ENCODE peak calls at places on chromosomes 2 and 18, in six cellular contexts. One of them, this sample, is unnamed.

GRCh38 chr2:58449286-58450010 is 208.3 kb upstream of the FANCL start:
- DNase-seq in mesenchymal stem cell: no peak
- DNase-seq in IMR-90: no peak
- DNase-seq in trophoblast cell: no peak
- DNase-seq in H9: no peak
- DNase-seq in H1: no peak
- DNase-seq in this sample: no peak

GRCh38 chr2:15646661-15647060 is 55.0 kb downstream of the DDX1 start:
- DNase-seq in trophoblast cell: no peak
- DNase-seq in H1: no peak
- DNase-seq in H9: no peak
- DNase-seq in mesenchymal stem cell: no peak
- DNase-seq in IMR-90: no peak
- DNase-seq in this sample: no peak

GRCh38 chr2:86543335-86543734 is 19.9 kb downstream of the CHMP3 start:
- DNase-seq in mesenchymal stem cell: no peak
- DNase-seq in IMR-90: no peak
- DNase-seq in H1: no peak
- DNase-seq in H9: no peak
- DNase-seq in trophoblast cell: no peak
- DNase-seq in this sample: no peak

GRCh38 chr2:84703831-84704230 is 177.1 kb downstream of the TRABD2A start:
- DNase-seq in H9: no peak
- DNase-seq in mesenchymal stem cell: no peak
- DNase-seq in H1: no peak
- DNase-seq in IMR-90: no peak
- DNase-seq in trophoblast cell: no peak
- DNase-seq in this sample: no peak

GRCh38 chr2:71784734-71785549 is 331.6 kb downstream of the DYSF start:
- DNase-seq in IMR-90: peak
- DNase-seq in trophoblast cell: peak
- DNase-seq in H1: no peak
- DNase-seq in mesenchymal stem cell: no peak
- DNase-seq in H9: peak
- DNase-seq in this sample: no peak

GRCh38 chr2:11161747-11162146 is 6.5 kb downstream of the SLC66A3 start:
- DNase-seq in H9: no peak
- DNase-seq in H1: no peak
- DNase-seq in IMR-90: no peak
- DNase-seq in mesenchymal stem cell: no peak
- DNase-seq in trophoblast cell: no peak
- DNase-seq in this sample: no peak

GRCh38 chr2:233426619-233427342 is 72.5 kb downstream of the DGKD start:
- DNase-seq in mesenchymal stem cell: peak
- DNase-seq in trophoblast cell: peak
- DNase-seq in H1: no peak
- DNase-seq in H9: no peak
- DNase-seq in IMR-90: peak
- DNase-seq in this sample: no peak

GRCh38 chr2:26086155-26086634 is 52.3 kb downstream of the RAB10 start:
- DNase-seq in IMR-90: peak
- DNase-seq in H1: no peak
- DNase-seq in trophoblast cell: no peak
- DNase-seq in mesenchymal stem cell: peak
- DNase-seq in H9: no peak
- DNase-seq in this sample: no peak

GRCh38 chr2:236744316-236745105 is 174.9 kb downstream of the ACKR3 start:
- DNase-seq in IMR-90: peak
- DNase-seq in H9: no peak
- DNase-seq in H1: no peak
- DNase-seq in trophoblast cell: no peak
- DNase-seq in mesenchymal stem cell: peak
- DNase-seq in this sample: no peak

GRCh38 chr2:128314348-128315121 is 4.1 kb downstream of the HS6ST1 start:
- DNase-seq in trophoblast cell: peak
- DNase-seq in H1: no peak
- DNase-seq in IMR-90: no peak
- DNase-seq in H9: no peak
- DNase-seq in mesenchymal stem cell: no peak
- DNase-seq in this sample: no peak

GRCh38 chr2:210833403-210833802 is 277.0 kb downstream of the CPS1 start:
- DNase-seq in H1: no peak
- DNase-seq in trophoblast cell: no peak
- DNase-seq in H9: no peak
- DNase-seq in IMR-90: no peak
- DNase-seq in mesenchymal stem cell: no peak
- DNase-seq in this sample: no peak

GRCh38 chr2:174051741-174052638 is 86.8 kb upstream of the SP3 start:
- DNase-seq in mesenchymal stem cell: peak
- DNase-seq in H1: no peak
- DNase-seq in H9: peak
- DNase-seq in IMR-90: peak
- DNase-seq in trophoblast cell: peak
- DNase-seq in this sample: no peak

GRCh38 chr18:9898792-9899549 is 13.2 kb downstream of the TXNDC2 start:
- DNase-seq in trophoblast cell: peak
- DNase-seq in mesenchymal stem cell: peak
- DNase-seq in IMR-90: peak
- DNase-seq in H9: no peak
- DNase-seq in H1: no peak
- DNase-seq in this sample: no peak

GRCh38 chr2:84840306-84840705 is 40.6 kb downstream of the TRABD2A start:
- DNase-seq in trophoblast cell: peak
- DNase-seq in H9: no peak
- DNase-seq in mesenchymal stem cell: no peak
- DNase-seq in IMR-90: peak
- DNase-seq in H1: no peak
- DNase-seq in this sample: no peak

GRCh38 chr2:33529771-33530481 is 53.5 kb downstream of the RASGRP3 start:
- DNase-seq in IMR-90: peak
- DNase-seq in mesenchymal stem cell: peak
- DNase-seq in H9: no peak
- DNase-seq in H1: no peak
- DNase-seq in trophoblast cell: peak
- DNase-seq in this sample: no peak

GRCh38 chr2:241774419-241775222 is 2.0 kb upstream of the GAL3ST2 start:
- DNase-seq in mesenchymal stem cell: peak
- DNase-seq in IMR-90: peak
- DNase-seq in H9: peak
- DNase-seq in H1: no peak
- DNase-seq in trophoblast cell: no peak
- DNase-seq in this sample: no peak

GRCh38 chr18:32373995-32374394 is 96.7 kb downstream of the GAREM1 start:
- DNase-seq in mesenchymal stem cell: peak
- DNase-seq in H9: no peak
- DNase-seq in trophoblast cell: peak
- DNase-seq in IMR-90: peak
- DNase-seq in H1: no peak
- DNase-seq in this sample: no peak

GRCh38 chr2:213279961-213280360 is 4.3 kb upstream of the SPAG16 start:
- DNase-seq in H1: no peak
- DNase-seq in mesenchymal stem cell: no peak
- DNase-seq in IMR-90: no peak
- DNase-seq in trophoblast cell: no peak
- DNase-seq in H9: no peak
- DNase-seq in this sample: no peak

GRCh38 chr2:841036-841435 is 109.6 kb upstream of the SNTG2 start:
- DNase-seq in trophoblast cell: no peak
- DNase-seq in H1: no peak
- DNase-seq in H9: peak
- DNase-seq in mesenchymal stem cell: no peak
- DNase-seq in IMR-90: no peak
- DNase-seq in this sample: no peak

GRCh38 chr2:20940481-20940795 is 103.4 kb downstream of the APOB start:
- DNase-seq in IMR-90: no peak
- DNase-seq in H9: no peak
- DNase-seq in mesenchymal stem cell: no peak
- DNase-seq in H1: no peak
- DNase-seq in trophoblast cell: no peak
- DNase-seq in this sample: no peak

GRCh38 chr2:20946494-20946893 is 97.4 kb downstream of the APOB start:
- DNase-seq in trophoblast cell: no peak
- DNase-seq in H9: no peak
- DNase-seq in mesenchymal stem cell: no peak
- DNase-seq in H1: no peak
- DNase-seq in IMR-90: no peak
- DNase-seq in this sample: no peak

GRCh38 chr2:20939786-20940480 is 103.9 kb downstream of the APOB start:
- DNase-seq in H9: no peak
- DNase-seq in trophoblast cell: no peak
- DNase-seq in mesenchymal stem cell: no peak
- DNase-seq in IMR-90: no peak
- DNase-seq in H1: no peak
- DNase-seq in this sample: no peak

GRCh38 chr2:20940856-20941255 is 103.0 kb downstream of the APOB start:
- DNase-seq in IMR-90: no peak
- DNase-seq in mesenchymal stem cell: no peak
- DNase-seq in H9: no peak
- DNase-seq in trophoblast cell: no peak
- DNase-seq in H1: no peak
- DNase-seq in this sample: no peak

GRCh38 chr2:20942538-20943223 is 101.2 kb downstream of the APOB start:
- DNase-seq in IMR-90: no peak
- DNase-seq in H9: no peak
- DNase-seq in H1: no peak
- DNase-seq in trophoblast cell: no peak
- DNase-seq in mesenchymal stem cell: no peak
- DNase-seq in this sample: no peak
- H4K91ac ChIP-seq in IMR-90: no peak
- H4K91ac ChIP-seq in H9: no peak
- H4K91ac ChIP-seq in H1: no peak
- H4K91ac ChIP-seq in trophoblast cell: no peak
- H4K91ac ChIP-seq in mesenchymal stem cell: no peak
- H4K91ac ChIP-seq in this sample: no peak

GRCh38 chr2:88810017-88810416 is 118.5 kb downstream of the RPIA start:
- DNase-seq in IMR-90: no peak
- DNase-seq in H1: no peak
- DNase-seq in mesenchymal stem cell: no peak
- DNase-seq in trophoblast cell: no peak
- DNase-seq in H9: no peak
- DNase-seq in this sample: no peak
- H4K91ac ChIP-seq in IMR-90: no peak
- H4K91ac ChIP-seq in H1: no peak
- H4K91ac ChIP-seq in mesenchymal stem cell: no peak
- H4K91ac ChIP-seq in trophoblast cell: no peak
- H4K91ac ChIP-seq in H9: no peak
- H4K91ac ChIP-seq in this sample: no peak

DNA sequence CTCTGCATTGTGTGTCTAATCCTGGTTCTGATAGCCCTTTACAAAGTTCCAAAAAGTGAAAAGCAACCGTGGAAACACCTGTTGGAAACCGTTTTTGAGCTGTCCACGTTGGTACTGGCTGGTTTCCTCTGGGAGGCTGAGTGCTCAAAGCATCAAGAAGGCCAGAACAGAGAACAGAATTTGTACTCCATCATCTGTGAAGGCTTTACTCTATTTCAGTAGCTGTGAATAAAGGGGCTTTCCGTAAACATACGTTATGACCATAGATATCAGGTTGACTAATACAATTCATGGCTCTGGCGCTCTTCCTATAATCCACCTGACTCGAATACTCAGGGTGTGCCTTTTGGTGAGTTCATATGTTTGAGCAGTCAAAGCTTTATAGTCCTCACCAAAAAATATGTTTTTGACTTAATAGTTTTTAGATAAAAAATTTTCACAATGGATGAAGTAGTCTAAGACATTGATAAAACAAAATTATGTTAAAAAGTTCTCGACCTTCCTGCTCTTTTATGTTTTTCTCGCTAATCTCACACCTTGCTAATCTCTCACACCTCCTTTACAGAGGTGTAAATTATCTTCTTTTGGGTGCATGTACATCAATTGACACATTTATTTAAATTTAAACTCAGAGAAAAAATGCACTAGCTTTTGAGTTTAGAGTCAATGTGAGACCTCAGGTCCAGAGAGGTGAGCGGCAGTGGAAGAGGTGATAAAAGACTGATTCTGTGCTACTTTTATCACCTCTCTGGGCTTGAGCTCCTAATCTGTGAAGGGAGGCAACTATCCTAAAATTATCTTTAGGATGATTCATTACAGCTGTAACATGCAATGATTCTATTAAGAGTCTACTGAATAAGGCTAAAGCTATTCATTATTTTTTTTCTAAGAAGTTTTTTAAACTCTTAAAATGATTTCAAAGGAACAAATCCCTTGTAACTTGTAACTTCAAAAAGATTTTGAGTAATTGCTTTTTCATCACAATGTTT is 65.3 kb downstream of the CXCR4 start:
- DNase-seq in mesenchymal stem cell: no peak
- DNase-seq in trophoblast cell: no peak
- DNase-seq in H1: no peak
- DNase-seq in H9: no peak
- DNase-seq in IMR-90: no peak
- DNase-seq in this sample: no peak
- H4K91ac ChIP-seq in mesenchymal stem cell: no peak
- H4K91ac ChIP-seq in trophoblast cell: no peak
- H4K91ac ChIP-seq in H1: no peak
- H4K91ac ChIP-seq in H9: no peak
- H4K91ac ChIP-seq in IMR-90: no peak
- H4K91ac ChIP-seq in this sample: no peak

GRCh38 chr18:28045880-28046279 is 131.1 kb downstream of the CDH2 start:
- DNase-seq in trophoblast cell: no peak
- DNase-seq in mesenchymal stem cell: no peak
- DNase-seq in H1: no peak
- DNase-seq in H9: no peak
- DNase-seq in IMR-90: peak
- DNase-seq in this sample: no peak
- H4K91ac ChIP-seq in trophoblast cell: no peak
- H4K91ac ChIP-seq in mesenchymal stem cell: no peak
- H4K91ac ChIP-seq in H1: no peak
- H4K91ac ChIP-seq in H9: no peak
- H4K91ac ChIP-seq in IMR-90: no peak
- H4K91ac ChIP-seq in this sample: no peak

GRCh38 chr2:150371066-150371812 is 116.2 kb downstream of the RND3 start:
- DNase-seq in mesenchymal stem cell: no peak
- DNase-seq in H1: no peak
- DNase-seq in trophoblast cell: peak
- DNase-seq in IMR-90: peak
- DNase-seq in H9: no peak
- DNase-seq in this sample: no peak

GRCh38 chr2:150369862-150370261 is 117.6 kb downstream of the RND3 start:
- DNase-seq in mesenchymal stem cell: no peak
- DNase-seq in trophoblast cell: no peak
- DNase-seq in IMR-90: no peak
- DNase-seq in H9: no peak
- DNase-seq in H1: no peak
- DNase-seq in this sample: no peak

GRCh38 chr2:150374562-150374961 is 112.9 kb downstream of the RND3 start:
- DNase-seq in mesenchymal stem cell: no peak
- DNase-seq in trophoblast cell: no peak
- DNase-seq in IMR-90: no peak
- DNase-seq in H9: no peak
- DNase-seq in H1: no peak
- DNase-seq in this sample: no peak

GRCh38 chr2:150373374-150373773 is 114.1 kb downstream of the RND3 start:
- DNase-seq in trophoblast cell: no peak
- DNase-seq in mesenchymal stem cell: no peak
- DNase-seq in H9: no peak
- DNase-seq in H1: no peak
- DNase-seq in IMR-90: no peak
- DNase-seq in this sample: no peak

GRCh38 chr2:150370600-150370999 is 116.9 kb downstream of the RND3 start:
- DNase-seq in IMR-90: no peak
- DNase-seq in H1: no peak
- DNase-seq in H9: no peak
- DNase-seq in mesenchymal stem cell: no peak
- DNase-seq in trophoblast cell: no peak
- DNase-seq in this sample: no peak
- H4K91ac ChIP-seq in IMR-90: no peak
- H4K91ac ChIP-seq in H1: no peak
- H4K91ac ChIP-seq in H9: no peak
- H4K91ac ChIP-seq in mesenchymal stem cell: no peak
- H4K91ac ChIP-seq in trophoblast cell: no peak
- H4K91ac ChIP-seq in this sample: no peak